ENCODE peak calls at places on chromosome 13, in six cellular contexts. U is adrenal gland, P is GM13977, N is activated B cell treated with CpG ODN at 0.5 μM for 24 hours, G is fibroblast of lung, A is esophagus squamous epithelium. B is an unnamed sample.

GRCh38 chr13:91369432-91369831 is 21.9 kb downstream of the MIR17HG start:
- DNase-seq in U (no peak), P (no peak), N (no peak), G (peak; percentile 67), A (no peak), B (no peak)

GRCh38 chr13:30714629-30715028 is 20.7 kb upstream of the ALOX5AP start:
- DNase-seq in U (peak; percentile 28), P (no peak), N (no peak), G (no peak), A (no peak), B (no peak)

GRCh38 chr13:59673301-59673700 is 490.4 kb downstream of the DIAPH3 start:
- DNase-seq in U (no peak), P (no peak), N (no peak), G (peak; percentile 65), A (no peak), B (no peak)

GRCh38 chr13:49869514-49869913 is 66.6 kb downstream of the SPRYD7 start:
- DNase-seq in U (no peak), P (no peak), N (no peak), G (peak; percentile 20), A (no peak), B (no peak)

GRCh38 chr13:104779311-104779710 is 1713.1 kb upstream of the SLC10A2 start:
- DNase-seq in U (no peak), P (no peak), N (no peak), G (peak; percentile 58), A (no peak), B (no peak)

GRCh38 chr13:95438297-95438696 is 114.2 kb upstream of the CLDN10 start:
- DNase-seq in U (no peak), P (no peak), N (no peak), G (no peak), A (no peak), B (no peak)

GRCh38 chr13:45928843-45929242 is 77.3 kb upstream of the SIAH3 start:
- DNase-seq in U (no peak), P (no peak), N (no peak), G (peak; percentile 16), A (no peak), B (no peak)

GRCh38 chr13:111338841-111339240 is 18.4 kb downstream of the TEX29 start:
- DNase-seq in U (no peak), P (no peak), N (no peak), G (no peak), A (no peak), B (no peak)

GRCh38 chr13:26847281-26847680 is 86.7 kb upstream of the GPR12 start:
- DNase-seq in U (no peak), P (no peak), N (no peak), G (no peak), A (no peak), B (no peak)

GRCh38 chr13:35470671-35471465 is 5.6 kb downstream of the MAB21L1 start:
- DNase-seq in U (peak; percentile 24), P (peak; percentile 10), N (no peak), G (peak; percentile 39), A (no peak), B (no peak)

GRCh38 chr13:73273276-73273675 is 214.5 kb downstream of the KLF5 start:
- DNase-seq in U (no peak), P (no peak), N (no peak), G (no peak), A (no peak), B (no peak)

GRCh38 chr13:73273737-73274136 is 214.9 kb downstream of the KLF5 start:
- DNase-seq in U (no peak), P (no peak), N (no peak), G (peak; percentile 97), A (no peak), B (no peak)

GRCh38 chr13:73274147-73274546 is 215.3 kb downstream of the KLF5 start:
- DNase-seq in U (no peak), P (no peak), N (no peak), G (peak; percentile 75), A (no peak), B (no peak)

GRCh38 chr13:73275163-73275562 is 216.4 kb downstream of the KLF5 start:
- DNase-seq in U (no peak), P (no peak), N (no peak), G (no peak), A (no peak), B (no peak)

DNA sequence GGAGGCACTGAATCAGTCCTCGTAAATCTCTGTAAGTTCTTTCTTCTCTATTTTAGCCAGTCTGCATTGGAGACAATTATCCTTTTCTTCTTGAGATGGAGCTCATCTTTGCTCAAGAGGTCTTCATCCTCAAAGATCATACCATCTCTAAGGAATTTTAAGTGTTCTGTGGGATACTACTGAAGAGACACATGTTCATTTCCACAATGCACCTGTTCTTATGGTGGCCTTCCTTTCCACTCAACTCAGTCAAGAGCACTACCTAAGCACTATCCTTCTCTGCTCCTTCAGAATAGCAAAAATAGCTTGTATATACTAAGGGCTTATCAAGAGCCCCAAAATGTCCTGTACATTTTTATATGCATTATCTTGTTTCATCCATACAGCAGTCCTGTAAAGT is 214.0 kb downstream of the KLF5 start:
- DNase-seq in U (no peak), P (no peak), N (no peak), G (no peak), A (no peak), B (no peak)
- TF ChIP-seq CTCF in U (no peak), P (no peak), N (no peak), G (no peak), A (no peak), B (no peak)

DNA sequence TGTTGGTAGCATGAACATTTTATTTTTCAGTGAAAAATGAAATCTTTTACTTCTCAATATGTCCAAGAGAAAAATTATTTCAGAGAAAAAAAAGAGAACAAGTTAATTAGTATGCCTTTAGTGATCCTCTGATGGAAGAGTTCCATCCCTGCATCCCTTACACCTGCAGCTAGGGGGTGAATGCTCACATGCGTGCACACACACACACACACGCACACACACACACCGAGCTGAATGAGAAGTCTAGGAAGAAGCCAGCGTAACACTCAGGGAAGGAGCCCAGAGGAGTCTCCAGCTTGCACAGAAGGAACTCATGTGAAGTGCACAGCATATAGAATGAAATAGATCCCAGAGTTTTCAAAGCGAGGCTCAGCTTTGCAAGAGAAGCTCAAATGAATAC is 510.5 kb downstream of the IRS2 start:
- DNase-seq in U (no peak), P (no peak), N (no peak), G (peak; percentile 48), A (no peak), B (no peak)
- TF ChIP-seq CTCF in U (no peak), P (no peak), N (no peak), G (no peak), A (no peak), B (no peak)

DNA sequence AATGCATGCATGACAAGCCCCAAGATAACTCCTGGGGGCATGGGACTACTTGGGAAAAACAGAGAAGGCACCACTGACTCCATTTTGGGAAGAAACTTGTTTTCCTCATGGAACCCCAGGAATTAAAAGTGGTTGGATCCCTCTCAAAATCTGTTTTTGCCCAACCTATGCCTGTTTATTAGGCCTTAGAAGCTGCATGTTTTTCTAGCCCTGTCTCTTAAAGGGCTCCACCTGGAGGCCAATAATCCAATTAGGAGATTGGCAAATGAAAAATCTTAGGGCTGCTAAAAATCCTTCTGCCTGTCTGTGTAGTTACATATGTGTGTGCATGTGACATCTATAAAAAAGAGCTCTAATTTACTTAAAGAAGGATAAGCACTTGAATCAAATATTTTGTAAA is 26.9 kb downstream of the MED4 start:
- DNase-seq in U (no peak), P (no peak), N (no peak), G (no peak), A (no peak), B (no peak)
- TF ChIP-seq CTCF in U (no peak), P (no peak), N (no peak), G (no peak), A (no peak), B (no peak)

GRCh38 chr13:43799191-43799590 is 12.4 kb upstream of the ENOX1 start:
- DNase-seq in U (no peak), P (no peak), N (no peak), G (no peak), A (no peak), B (no peak)

GRCh38 chr13:43800828-43801227 is 14.1 kb upstream of the ENOX1 start:
- DNase-seq in U (no peak), P (no peak), N (no peak), G (no peak), A (no peak), B (no peak)

GRCh38 chr13:43802511-43802910 is 15.7 kb upstream of the ENOX1 start:
- DNase-seq in U (no peak), P (no peak), N (no peak), G (no peak), A (no peak), B (no peak)

GRCh38 chr13:43797154-43797553 is 10.4 kb upstream of the ENOX1 start:
- DNase-seq in U (no peak), P (no peak), N (no peak), G (no peak), A (no peak), B (no peak)

DNA sequence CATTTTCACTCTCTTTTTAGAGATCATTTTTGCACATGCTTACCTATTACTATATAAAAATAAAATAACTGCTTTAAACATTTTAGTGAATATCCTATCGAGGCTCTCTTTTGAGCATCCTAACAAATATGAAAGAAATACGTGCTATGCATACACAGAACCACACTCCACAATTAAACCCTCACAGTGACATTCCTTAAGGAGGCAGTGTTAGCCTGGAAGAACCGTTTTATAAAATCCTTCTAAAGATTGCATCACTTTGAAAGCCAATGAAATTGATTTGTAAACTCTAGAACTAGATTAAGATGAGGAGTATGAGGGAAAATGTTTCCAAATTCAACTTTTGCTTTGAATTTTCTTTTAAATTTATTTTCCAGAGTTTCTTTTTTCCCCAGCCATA is 11.1 kb upstream of the ENOX1 start:
- DNase-seq in U (no peak), P (no peak), N (no peak), G (no peak), A (no peak), B (no peak)
- TF ChIP-seq CTCF in U (no peak), P (no peak), N (no peak), G (no peak), A (no peak), B (no peak)

GRCh38 chr13:79659161-79659560 is 178.2 kb downstream of the NDFIP2 start:
- DNase-seq in U (no peak), P (no peak), N (no peak), G (peak; percentile 51), A (no peak), B (no peak)

GRCh38 chr13:79663420-79663819 is 182.5 kb downstream of the NDFIP2 start:
- DNase-seq in U (no peak), P (no peak), N (no peak), G (no peak), A (no peak), B (no peak)

GRCh38 chr13:79663977-79664636 is 183.2 kb downstream of the NDFIP2 start:
- DNase-seq in U (no peak), P (no peak), N (no peak), G (no peak), A (no peak), B (no peak)

GRCh38 chr13:79660361-79660760 is 179.4 kb downstream of the NDFIP2 start:
- DNase-seq in U (no peak), P (peak; percentile 3), N (no peak), G (no peak), A (no peak), B (no peak)

DNA sequence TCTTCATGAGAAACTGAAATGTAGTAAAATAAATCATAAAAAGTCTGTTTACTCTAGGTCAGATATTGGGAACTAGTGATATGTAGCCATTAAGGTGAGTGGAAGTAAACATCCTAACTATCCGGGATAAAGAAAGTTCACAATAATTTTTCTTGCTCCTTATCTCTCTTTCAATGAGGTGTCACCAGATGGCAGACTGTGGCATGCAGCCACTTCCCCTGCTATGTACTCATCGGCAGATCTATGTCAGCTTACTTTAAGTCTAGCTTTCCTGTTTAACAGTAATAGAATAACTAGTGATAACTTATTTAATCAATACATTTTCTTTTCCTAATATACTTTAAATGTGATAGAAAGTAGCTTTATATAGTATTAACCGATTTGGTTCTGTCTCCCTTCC is 181.9 kb downstream of the NDFIP2 start:
- DNase-seq in U (no peak), P (no peak), N (no peak), G (peak; percentile 20), A (no peak), B (no peak)
- TF ChIP-seq CTCF in U (no peak), P (no peak), N (no peak), G (no peak), A (no peak), B (no peak)